ENCODE peak calls at places on chromosomes 16 and 17, in seven cellular contexts. N is nucleus accumbens, O is midbrain, A is HTR-8/SVneo, S is dorsolateral prefrontal cortex, Z is AG08395, E is T-helper 1 cell. V is an unnamed sample.

GRCh38 chr16:78893340-78893739 is 707.2 kb downstream of the MAF start:
- DNase-seq in N (no peak), O (no peak), A (no peak), S (no peak), Z (no peak), E (no peak), V (no peak)

GRCh38 chr17:3963214-3964201 is 729 bp downstream of the ATP2A3 start:
- DNase-seq in N (no peak), O (no peak), A (no peak), S (no peak), Z (no peak), E (peak), V (no peak)

GRCh38 chr16:76676356-76676755 is 399.2 kb downstream of the CNTNAP4 start:
- DNase-seq in N (no peak), O (no peak), A (no peak), S (no peak), Z (no peak), E (no peak), V (no peak)

GRCh38 chr16:81694494-81695285 is 84.4 kb upstream of the PLCG2 start:
- DNase-seq in N (no peak), O (peak), A (no peak), S (no peak), Z (no peak), E (no peak), V (no peak)

GRCh38 chr17:57257213-57257873 is 1.0 kb downstream of the MSI2 start:
- DNase-seq in N (no peak), O (peak), A (no peak), S (no peak), Z (no peak), E (peak), V (no peak)

GRCh38 chr17:64984776-64985521 is 65.7 kb upstream of the LRRC37A3 start:
- DNase-seq in N (no peak), O (peak), A (no peak), S (no peak), Z (no peak), E (peak), V (peak)

GRCh38 chr17:64178011-64178825 is 48.3 kb upstream of the ERN1 start:
- DNase-seq in N (no peak), O (no peak), A (no peak), S (no peak), Z (no peak), E (no peak), V (peak)

GRCh38 chr17:21089145-21089544 is 37.6 kb upstream of the DHRS7B start:
- DNase-seq in N (no peak), O (no peak), A (no peak), S (no peak), Z (peak), E (no peak), V (peak)

GRCh38 chr17:65389956-65390355 is 171.5 kb downstream of the AXIN2 start:
- DNase-seq in N (no peak), O (no peak), A (peak), S (no peak), Z (peak), E (no peak), V (peak)

GRCh38 chr16:83040174-83040573 is 413.4 kb downstream of the CDH13 start:
- DNase-seq in N (no peak), O (no peak), A (no peak), S (no peak), Z (no peak), E (no peak), V (peak)

GRCh38 chr16:81495321-81496234 is 51.0 kb downstream of the CMIP start:
- DNase-seq in N (no peak), O (no peak), A (no peak), S (no peak), Z (no peak), E (no peak), V (no peak)

GRCh38 chr17:37713624-37714023 is 31.2 kb downstream of the HNF1B start:
- DNase-seq in N (no peak), O (no peak), A (no peak), S (no peak), Z (no peak), E (no peak), V (no peak)

GRCh38 chr16:50021509-50021908 is 3.5 kb upstream of the CNEP1R1 start:
- DNase-seq in N (no peak), O (no peak), A (no peak), S (no peak), Z (peak), E (no peak), V (no peak)

GRCh38 chr16:25093208-25094061 is 18.1 kb upstream of the LCMT1 start:
- DNase-seq in N (no peak), O (no peak), A (no peak), S (no peak), Z (no peak), E (no peak), V (no peak)

GRCh38 chr17:10125761-10126553 is 72.4 kb downstream of the GAS7 start:
- DNase-seq in N (no peak), O (no peak), A (peak), S (no peak), Z (no peak), E (no peak), V (peak)

GRCh38 chr17:68763551-68763950 is 162.4 kb upstream of the FAM20A start:
- DNase-seq in N (no peak), O (no peak), A (peak), S (no peak), Z (peak), E (no peak), V (no peak)

GRCh38 chr17:57293077-57293476 is 36.8 kb downstream of the MSI2 start:
- DNase-seq in N (no peak), O (no peak), A (peak), S (no peak), Z (no peak), E (no peak), V (no peak)

GRCh38 chr16:60608971-60609370 is 1427.3 kb downstream of the CDH8 start:
- DNase-seq in N (no peak), O (no peak), A (no peak), S (no peak), Z (no peak), E (no peak), V (no peak)

GRCh38 chr16:4765511-4766474 is 1.2 kb downstream of the ZNF500 start:
- DNase-seq in N (no peak), O (no peak), A (no peak), S (no peak), Z (no peak), E (no peak), V (no peak)

GRCh38 chr16:68065716-68066305 is 19.4 kb upstream of the NFATC3 start:
- DNase-seq in N (no peak), O (no peak), A (no peak), S (no peak), Z (peak), E (no peak), V (peak)

GRCh38 chr16:4651842-4652241 is 27.2 kb downstream of the MGRN1 start:
- DNase-seq in N (no peak), O (no peak), A (no peak), S (no peak), Z (no peak), E (no peak), V (no peak)

GRCh38 chr17:74192950-74193781 is 10.3 kb upstream of the RPL38 start:
- DNase-seq in N (no peak), O (peak), A (no peak), S (no peak), Z (no peak), E (no peak), V (peak)

GRCh38 chr16:50195276-50195675 is 42.2 kb downstream of the TENT4B start:
- DNase-seq in N (no peak), O (no peak), A (no peak), S (no peak), Z (peak), E (no peak), V (peak)

GRCh38 chr17:44733753-44734152 is 25.0 kb upstream of the ADAM11 start:
- DNase-seq in N (no peak), O (no peak), A (peak), S (peak), Z (no peak), E (no peak), V (no peak)

GRCh38 chr17:59846391-59847165 is 46.2 kb downstream of the TUBD1 start:
- DNase-seq in N (no peak), O (no peak), A (no peak), S (peak), Z (peak), E (no peak), V (peak)

GRCh38 chr17:42378597-42379594 is 9.3 kb downstream of the STAT3 start:
- DNase-seq in N (no peak), O (peak), A (no peak), S (no peak), Z (peak), E (no peak), V (peak)

GRCh38 chr16:67883872-67884261 is 818 bp upstream of the NRN1L start:
- DNase-seq in N (peak), O (peak), A (no peak), S (peak), Z (peak), E (peak), V (peak)

GRCh38 chr17:44587339-44587738 is 30.1 kb downstream of the FZD2 start:
- DNase-seq in N (no peak), O (no peak), A (peak), S (no peak), Z (peak), E (no peak), V (peak)

GRCh38 chr16:22296225-22297113 is 740 bp upstream of the POLR3E start:
- DNase-seq in N (no peak), O (no peak), A (peak), S (no peak), Z (no peak), E (no peak), V (no peak)

GRCh38 chr16:4114257-4115208 is 1.7 kb downstream of the ADCY9 start:
- DNase-seq in N (no peak), O (no peak), A (no peak), S (peak), Z (no peak), E (no peak), V (no peak)

GRCh38 chr17:43906951-43907424 is 348 bp downstream of the MPP2 start:
- DNase-seq in N (no peak), O (peak), A (no peak), S (peak), Z (no peak), E (peak), V (no peak)

GRCh38 chr17:43695968-43696865 is 34.5 kb upstream of the MEOX1 start:
- DNase-seq in N (no peak), O (no peak), A (no peak), S (no peak), Z (peak), E (no peak), V (no peak)

GRCh38 chr16:1413684-1414531 is 596 bp downstream of the UNKL start:
- DNase-seq in N (no peak), O (peak), A (peak), S (no peak), Z (peak), E (peak), V (peak)

GRCh38 chr17:3524024-3524423 is 33.6 kb downstream of the TRPV3 start:
- DNase-seq in N (no peak), O (no peak), A (no peak), S (no peak), Z (no peak), E (no peak), V (no peak)

GRCh38 chr17:42623732-42624596 is 14.5 kb downstream of the TUBG1 start:
- DNase-seq in N (no peak), O (no peak), A (no peak), S (no peak), Z (no peak), E (no peak), V (no peak)

GRCh38 chr16:86108062-86108461 is 209.1 kb downstream of the IRF8 start:
- DNase-seq in N (no peak), O (no peak), A (no peak), S (no peak), Z (no peak), E (no peak), V (no peak)

GRCh38 chr16:29810699-29811169 is 1.3 kb upstream of the PRRT2 start:
- DNase-seq in N (no peak), O (no peak), A (no peak), S (no peak), Z (no peak), E (no peak), V (no peak)

GRCh38 chr16:67760831-67761230 is 41.7 kb upstream of the GFOD2 start:
- DNase-seq in N (no peak), O (no peak), A (no peak), S (no peak), Z (no peak), E (no peak), V (no peak)